ENCODE peak calls at places on chromosomes 16 and 17, in nine cellular contexts. M, A, W, P, Z, Y, N, X and H are unnamed samples.

GRCh38 chr16:13471036-13471435 is 448.9 kb upstream of the ERCC4 start:
- DNase-seq in M (no peak), A (no peak), W (no peak), P (no peak), Z (no peak), Y (no peak), N (no peak), X (no peak), H (no peak)

GRCh38 chr17:58601976-58602375 is 87.5 kb upstream of the MTMR4 start:
- DNase-seq in M (no peak), A (no peak), W (no peak), P (no peak), Z (no peak), Y (no peak), N (no peak), X (no peak), H (no peak)

GRCh38 chr17:30345089-30345433 is 11.2 kb upstream of the TMIGD1 start:
- DNase-seq in M (no peak), A (no peak), W (no peak), P (no peak), Z (no peak), Y (no peak), N (no peak), X (no peak), H (no peak)

GRCh38 chr17:14792751-14793150 is 472.4 kb downstream of the PMP22 start:
- DNase-seq in M (peak), A (peak), W (peak), P (no peak), Z (no peak), Y (no peak), N (no peak), X (no peak), H (no peak)

GRCh38 chr17:78242024-78242742 is 10.8 kb downstream of the TMEM235 start:
- DNase-seq in M (no peak), A (no peak), W (no peak), P (no peak), Z (no peak), Y (peak), N (no peak), X (peak), H (no peak)

GRCh38 chr16:11403920-11404319 is 58.7 kb downstream of the RMI2 start:
- DNase-seq in M (no peak), A (no peak), W (no peak), P (no peak), Z (no peak), Y (no peak), N (no peak), X (no peak), H (no peak)

GRCh38 chr17:58666858-58667267 is 25.0 kb downstream of the TEX14 start:
- DNase-seq in M (peak), A (peak), W (peak), P (peak), Z (peak), Y (no peak), N (peak), X (peak), H (no peak)

GRCh38 chr16:27241658-27242057 is 26.9 kb downstream of the NSMCE1 start:
- DNase-seq in M (no peak), A (no peak), W (peak), P (peak), Z (no peak), Y (no peak), N (no peak), X (no peak), H (no peak)

GRCh38 chr17:17429222-17429621 is 47.6 kb upstream of the MED9 start:
- DNase-seq in M (no peak), A (no peak), W (no peak), P (no peak), Z (no peak), Y (no peak), N (no peak), X (no peak), H (no peak)

GRCh38 chr16:84603115-84603816 is 14.6 kb downstream of the COTL1 start:
- DNase-seq in M (peak), A (no peak), W (peak), P (peak), Z (peak), Y (no peak), N (peak), X (peak), H (peak)

GRCh38 chr16:13911306-13911705 is 8.6 kb upstream of the ERCC4 start:
- DNase-seq in M (no peak), A (no peak), W (no peak), P (no peak), Z (no peak), Y (no peak), N (no peak), X (no peak), H (no peak)

GRCh38 chr17:31510273-31511175 is 119.0 kb downstream of the RAB11FIP4 start:
- DNase-seq in M (no peak), A (no peak), W (no peak), P (no peak), Z (no peak), Y (no peak), N (no peak), X (no peak), H (no peak)

GRCh38 chr17:30956764-30957374 is 14.0 kb upstream of the RNF135 start:
- DNase-seq in M (no peak), A (peak), W (no peak), P (no peak), Z (no peak), Y (no peak), N (no peak), X (no peak), H (no peak)

GRCh38 chr17:82301300-82301915 is 16.0 kb downstream of the CD7 start:
- DNase-seq in M (no peak), A (no peak), W (peak), P (no peak), Z (no peak), Y (no peak), N (no peak), X (no peak), H (no peak)

GRCh38 chr16:88719267-88719932 is 13.1 kb downstream of the CTU2 start:
- DNase-seq in M (peak), A (no peak), W (peak), P (no peak), Z (no peak), Y (no peak), N (no peak), X (no peak), H (no peak)

GRCh38 chr17:17669081-17669850 is 12.0 kb upstream of the RAI1 start:
- DNase-seq in M (no peak), A (no peak), W (no peak), P (no peak), Z (no peak), Y (no peak), N (no peak), X (no peak), H (no peak)

GRCh38 chr16:11111891-11112634 is 143.9 kb downstream of the SOCS1 start:
- DNase-seq in M (no peak), A (no peak), W (no peak), P (no peak), Z (no peak), Y (no peak), N (no peak), X (no peak), H (no peak)

GRCh38 chr16:48909231-48909630 is 299.3 kb upstream of the N4BP1 start:
- DNase-seq in M (no peak), A (no peak), W (no peak), P (no peak), Z (no peak), Y (no peak), N (no peak), X (no peak), H (no peak)

GRCh38 chr17:29102741-29103181 is 59.8 kb downstream of the PIPOX start:
- DNase-seq in M (no peak), A (no peak), W (no peak), P (no peak), Z (no peak), Y (no peak), N (no peak), X (no peak), H (no peak)

GRCh38 chr17:72090108-72090507 is 30.7 kb upstream of the SOX9 start:
- DNase-seq in M (no peak), A (no peak), W (no peak), P (no peak), Z (no peak), Y (no peak), N (no peak), X (no peak), H (no peak)

GRCh38 chr16:86628614-86629013 is 50.3 kb downstream of the FOXL1 start:
- DNase-seq in M (no peak), A (no peak), W (peak), P (no peak), Z (no peak), Y (no peak), N (no peak), X (no peak), H (no peak)

GRCh38 chr16:89031715-89032659 is 55.0 kb upstream of the CBFA2T3 start:
- DNase-seq in M (peak), A (no peak), W (no peak), P (peak), Z (no peak), Y (peak), N (peak), X (no peak), H (no peak)

GRCh38 chr16:85820604-85821372 is 21.3 kb downstream of the COX4I1 start:
- DNase-seq in M (no peak), A (no peak), W (peak), P (no peak), Z (peak), Y (no peak), N (no peak), X (no peak), H (no peak)

GRCh38 chr16:15701367-15701766 is 51.3 kb downstream of the NDE1 start:
- DNase-seq in M (no peak), A (no peak), W (no peak), P (no peak), Z (no peak), Y (no peak), N (no peak), X (no peak), H (no peak)

GRCh38 chr16:79691001-79691400 is 90.5 kb upstream of the MAF start:
- DNase-seq in M (no peak), A (no peak), W (no peak), P (no peak), Z (no peak), Y (no peak), N (no peak), X (no peak), H (no peak)

GRCh38 chr17:58153046-58153445 is 4.9 kb downstream of the OR4D1 start:
- DNase-seq in M (peak), A (no peak), W (no peak), P (no peak), Z (no peak), Y (no peak), N (no peak), X (no peak), H (no peak)

GRCh38 chr17:41340934-41341861 is 9.4 kb downstream of the KRT33A start:
- DNase-seq in M (no peak), A (no peak), W (no peak), P (no peak), Z (no peak), Y (peak), N (no peak), X (no peak), H (no peak)

GRCh38 chr17:4334332-4334731 is 32.1 kb downstream of the UBE2G1 start:
- DNase-seq in M (no peak), A (no peak), W (no peak), P (no peak), Z (no peak), Y (no peak), N (no peak), X (no peak), H (no peak)

GRCh38 chr17:74126179-74126900 is 77.1 kb upstream of the RPL38 start:
- DNase-seq in M (peak), A (no peak), W (no peak), P (peak), Z (no peak), Y (no peak), N (no peak), X (no peak), H (no peak)

GRCh38 chr16:61233718-61234117 is 802.5 kb downstream of the CDH8 start:
- DNase-seq in M (no peak), A (no peak), W (no peak), P (no peak), Z (no peak), Y (no peak), N (no peak), X (no peak), H (no peak)

GRCh38 chr16:888901-889570 is 81.7 kb downstream of the LMF1 start:
- DNase-seq in M (no peak), A (no peak), W (peak), P (no peak), Z (no peak), Y (no peak), N (no peak), X (no peak), H (no peak)

GRCh38 chr16:49491736-49492089 is 118.1 kb downstream of the C16orf78 start:
- DNase-seq in M (peak), A (peak), W (peak), P (no peak), Z (peak), Y (no peak), N (no peak), X (no peak), H (no peak)

GRCh38 chr16:88755745-88756443 is 29.1 kb downstream of the PIEZO1 start:
- DNase-seq in M (no peak), A (no peak), W (no peak), P (no peak), Z (no peak), Y (no peak), N (no peak), X (no peak), H (no peak)

GRCh38 chr16:1180772-1181714 is 28.1 kb downstream of the CACNA1H start:
- DNase-seq in M (no peak), A (no peak), W (no peak), P (no peak), Z (no peak), Y (no peak), N (no peak), X (no peak), H (no peak)

GRCh38 chr16:81869326-81869725 is 90.2 kb downstream of the PLCG2 start:
- DNase-seq in M (no peak), A (no peak), W (no peak), P (no peak), Z (no peak), Y (no peak), N (no peak), X (no peak), H (no peak)

GRCh38 chr17:67624886-67625656 is 92.7 kb upstream of the NOL11 start:
- DNase-seq in M (no peak), A (no peak), W (no peak), P (no peak), Z (no peak), Y (no peak), N (no peak), X (no peak), H (no peak)

GRCh38 chr16:50539822-50540710 is 8.1 kb upstream of the NKD1 start:
- DNase-seq in M (no peak), A (no peak), W (no peak), P (no peak), Z (no peak), Y (no peak), N (no peak), X (no peak), H (no peak)

GRCh38 chr16:12501727-12502457 is 301.8 kb downstream of the CPPED1 start:
- DNase-seq in M (no peak), A (no peak), W (peak), P (no peak), Z (no peak), Y (no peak), N (no peak), X (no peak), H (no peak)

GRCh38 chr17:75273968-75274708 is 3.1 kb upstream of the MIF4GD start:
- DNase-seq in M (no peak), A (no peak), W (no peak), P (no peak), Z (no peak), Y (no peak), N (peak), X (peak), H (no peak)
- TF ChIP-seq POLR2AphosphoS5 in M (no peak), A (no peak), W (no peak), P (no peak), Z (no peak), Y (no peak), N (no peak), X (no peak), H (peak)

GRCh38 chr16:67228034-67228785 is 1.3 kb downstream of the TMEM208 start:
- DNase-seq in M (no peak), A (no peak), W (no peak), P (no peak), Z (no peak), Y (no peak), N (no peak), X (no peak), H (no peak)
- H3K4me3 ChIP-seq in M (no peak), A (peak), W (no peak), P (peak), Z (peak), Y (peak), N (peak), X (peak), H (peak)

DNA sequence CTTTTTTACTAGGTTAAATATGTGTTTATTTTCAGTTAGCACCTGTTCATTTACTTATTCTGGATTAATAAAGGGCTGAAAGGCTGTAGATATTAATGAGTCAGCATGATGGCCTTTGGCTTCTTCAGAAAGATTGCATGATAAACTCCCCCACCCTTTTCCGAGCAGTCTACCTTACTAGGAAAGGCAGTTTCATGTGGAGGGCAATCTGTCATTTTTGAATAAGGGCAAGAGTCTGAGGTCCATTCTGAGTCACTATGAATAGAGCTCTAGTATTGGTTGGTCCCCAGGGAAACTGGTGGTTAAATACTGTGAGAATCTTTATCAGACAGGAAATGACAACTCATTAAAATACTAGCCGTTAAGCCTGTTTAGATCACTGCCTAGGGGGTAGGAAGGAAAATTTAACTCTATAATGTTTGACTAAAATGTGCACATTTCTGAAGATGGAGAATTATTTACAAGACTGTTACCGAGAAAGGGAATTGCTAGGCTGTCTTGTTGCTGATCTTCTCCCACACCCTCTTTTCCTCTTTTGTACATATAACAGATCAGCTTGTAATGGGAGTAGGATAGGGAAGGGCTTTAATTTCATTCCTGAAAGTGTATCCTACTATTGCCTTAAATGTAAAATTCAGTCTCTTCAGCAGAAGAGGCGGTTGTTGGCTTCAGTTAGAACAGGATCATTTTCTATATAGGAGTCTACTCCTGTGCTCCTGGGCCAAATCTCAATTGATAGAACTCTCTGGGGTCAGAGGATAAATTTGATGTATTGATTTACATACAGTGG is 63.3 kb downstream of the TUBD1 start:
- DNase-seq in M (no peak), A (no peak), W (no peak), P (no peak), Z (peak), Y (peak), N (peak), X (peak), H (peak)
- TF ChIP-seq POLR2AphosphoS5 in M (peak), A (no peak), W (no peak), P (peak), Z (peak), Y (peak), N (no peak), X (no peak), H (peak)

GRCh38 chr17:46194393-46195216 is 1.4 kb upstream of the KANSL1 start:
- DNase-seq in M (no peak), A (no peak), W (no peak), P (no peak), Z (peak), Y (peak), N (peak), X (peak), H (peak)
- H3K4me3 ChIP-seq in M (peak), A (peak), W (peak), P (peak), Z (peak), Y (peak), N (peak), X (peak), H (peak)

GRCh38 chr17:8156174-8156992 is 4.2 kb upstream of the PER1 start:
- DNase-seq in M (peak), A (peak), W (peak), P (peak), Z (peak), Y (peak), N (peak), X (peak), H (peak)
- TF ChIP-seq POLR2AphosphoS5 in M (peak), A (peak), W (peak), P (peak), Z (peak), Y (peak), N (no peak), X (no peak), H (peak)

GRCh38 chr17:1398900-1399299 is 1.1 kb downstream of the YWHAE start:
- DNase-seq in M (peak), A (no peak), W (no peak), P (no peak), Z (no peak), Y (no peak), N (no peak), X (peak), H (no peak)

GRCh38 chr17:1402268-1402598 is 2.2 kb upstream of the YWHAE start:
- DNase-seq in M (no peak), A (no peak), W (no peak), P (no peak), Z (no peak), Y (no peak), N (no peak), X (no peak), H (no peak)

GRCh38 chr17:1399366-1399678 is 700 bp downstream of the YWHAE start:
- DNase-seq in M (no peak), A (peak), W (no peak), P (peak), Z (no peak), Y (no peak), N (peak), X (no peak), H (no peak)

GRCh38 chr17:1399679-1400512 is at the start of gene YWHAE:
- DNase-seq in M (peak), A (peak), W (peak), P (peak), Z (peak), Y (peak), N (peak), X (peak), H (peak)

GRCh38 chr17:1398028-1398427 is 2.0 kb downstream of the YWHAE start:
- DNase-seq in M (no peak), A (no peak), W (no peak), P (no peak), Z (no peak), Y (no peak), N (no peak), X (no peak), H (no peak)
- H3K4me3 ChIP-seq in M (peak), A (peak), W (peak), P (peak), Z (peak), Y (peak), N (peak), X (peak), H (peak)